ENCODE peak calls at places on chromosomes 7 and 10, in five cellular contexts. Z is IMR-90, D is H9, W is trophoblast cell, O is neuronal stem cell. F is an unnamed sample.

GRCh38 chr7:10662491-10662890 is 311.2 kb upstream of the PHF14 start:
- DNase-seq in Z (no peak), O (no peak), W (no peak), D (no peak), F (no peak)

GRCh38 chr10:95414844-95415545 is 124.2 kb upstream of the PDLIM1 start:
- DNase-seq in W (no peak), Z (no peak), O (no peak), D (no peak), F (no peak)

GRCh38 chr10:120854388-120854787 is 3.2 kb downstream of the WDR11 start:
- DNase-seq in Z (no peak), O (no peak), W (no peak), D (no peak), F (no peak)

GRCh38 chr7:91940171-91940570 is 491 bp upstream of the AKAP9 start:
- DNase-seq in W (peak; percentile 36), D (peak; percentile 41), Z (no peak), O (peak; percentile 18), F (peak; percentile 72)

GRCh38 chr7:92904292-92905131 is 68.1 kb upstream of the CDK6 start:
- DNase-seq in O (no peak), W (peak; percentile 62), Z (peak; percentile 97), D (no peak), F (peak; percentile 97)

GRCh38 chr10:118722694-118723093 is 32.1 kb downstream of the CACUL1 start:
- DNase-seq in W (no peak), Z (no peak), D (no peak), O (no peak), F (peak; percentile 81)

GRCh38 chr10:104345512-104345911 is 7.2 kb upstream of the ITPRIP start:
- DNase-seq in O (no peak), W (no peak), Z (no peak), D (no peak), F (no peak)

GRCh38 chr10:36344240-36344639 is 702.1 kb upstream of the FZD8 start:
- DNase-seq in Z (peak; percentile 55), O (no peak), W (no peak), D (no peak), F (no peak)

GRCh38 chr10:93993782-93994668 is at the start of gene PLCE1:
- DNase-seq in W (peak; percentile 68), O (peak; percentile 47), Z (peak; percentile 19), D (peak; percentile 62), F (peak; percentile 58)

GRCh38 chr7:111990597-111990996 is 215.6 kb downstream of the DOCK4 start:
- DNase-seq in W (no peak), O (no peak), Z (no peak), D (no peak), F (no peak)

GRCh38 chr7:24827589-24827988 is 70.3 kb upstream of the GSDME start:
- DNase-seq in O (no peak), D (no peak), W (peak; percentile 59), Z (peak; percentile 87), F (no peak)

GRCh38 chr7:73338321-73338720 is 10.4 kb downstream of the FKBP6 start:
- DNase-seq in W (no peak), Z (peak; percentile 74), O (no peak), D (no peak), F (no peak)

GRCh38 chr7:105677803-105678583 is 96.7 kb upstream of the EFCAB10 start:
- DNase-seq in D (no peak), O (no peak), W (no peak), Z (no peak), F (no peak)

DNA sequence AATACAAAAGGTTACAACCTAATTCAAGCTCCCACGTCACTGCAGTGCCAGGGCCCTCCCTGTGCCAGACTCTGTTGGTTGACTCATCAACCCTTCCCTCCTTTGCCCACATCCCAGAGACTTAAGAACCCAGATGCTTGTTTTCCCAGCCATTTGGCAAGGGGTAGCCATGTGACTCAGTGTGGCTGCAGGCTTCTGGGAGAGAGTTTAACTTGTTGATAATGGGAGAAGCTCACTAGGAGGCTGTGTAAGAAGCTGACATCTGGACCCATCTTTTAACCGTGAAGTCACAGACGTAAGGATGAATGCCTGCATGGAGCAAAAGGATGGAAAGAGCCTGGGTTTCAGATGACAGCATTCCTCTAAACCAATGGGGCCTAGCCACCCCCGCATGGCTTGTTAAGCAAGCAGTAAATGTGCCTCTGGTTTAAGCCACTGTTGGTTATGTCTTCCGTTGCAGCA is 57.7 kb upstream of the CREB5 start:
- DNase-seq in W (no peak), Z (peak; percentile 99), D (no peak), O (no peak), F (no peak)
- H2BK5ac ChIP-seq in W (no peak overlapping the region), Z (no peak overlapping the region), D (no peak overlapping the region), O (no peak overlapping the region), F (no peak overlapping the region)

DNA sequence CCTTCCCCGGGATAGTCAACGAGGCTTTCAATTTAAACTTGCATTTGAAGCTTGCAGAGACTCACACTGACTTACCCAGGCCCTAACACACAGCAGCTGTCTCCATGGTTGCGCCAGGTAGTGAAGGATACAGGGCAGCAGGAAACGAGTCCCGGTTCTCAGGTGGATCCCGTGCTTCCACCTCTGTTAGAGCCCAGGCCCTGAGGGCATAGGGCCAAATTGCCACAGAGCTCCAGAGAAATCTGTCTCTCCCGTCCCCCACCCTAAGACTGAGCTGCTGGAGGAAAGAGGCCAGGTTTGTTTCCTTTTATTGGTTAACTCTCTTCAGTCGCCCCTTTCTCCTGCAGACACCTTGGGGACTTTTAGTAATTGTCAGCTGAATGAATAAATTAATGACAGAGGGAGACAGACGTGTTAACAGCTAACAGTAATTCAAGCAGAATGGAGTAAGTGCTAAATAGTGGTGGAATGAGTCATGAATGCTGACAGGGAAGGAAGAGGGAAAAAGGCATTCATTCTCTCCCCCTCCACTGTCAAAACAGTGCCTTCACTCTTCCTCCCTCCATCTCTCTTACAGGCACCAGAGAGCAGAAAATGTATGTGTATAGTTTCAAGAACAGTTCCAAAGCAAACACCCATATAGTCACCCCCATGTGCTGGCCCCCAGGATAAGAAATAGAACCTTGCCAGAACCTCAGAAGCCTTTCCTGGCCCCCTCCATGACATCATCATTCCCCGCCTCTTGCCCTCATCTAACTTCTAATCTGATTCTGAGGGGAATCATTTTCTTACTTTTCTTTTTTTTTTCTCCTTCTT is 16.7 kb upstream of the DLG5 start:
- DNase-seq in O (peak; percentile 6), D (peak; percentile 84), Z (peak; percentile 73), W (peak; percentile 97), F (peak; percentile 98)
- H2AK5ac ChIP-seq in O (no peak overlapping the region), D (no peak overlapping the region), Z (peak overlapping the region; percentile 83), W (no peak overlapping the region), F (no peak overlapping the region)

DNA sequence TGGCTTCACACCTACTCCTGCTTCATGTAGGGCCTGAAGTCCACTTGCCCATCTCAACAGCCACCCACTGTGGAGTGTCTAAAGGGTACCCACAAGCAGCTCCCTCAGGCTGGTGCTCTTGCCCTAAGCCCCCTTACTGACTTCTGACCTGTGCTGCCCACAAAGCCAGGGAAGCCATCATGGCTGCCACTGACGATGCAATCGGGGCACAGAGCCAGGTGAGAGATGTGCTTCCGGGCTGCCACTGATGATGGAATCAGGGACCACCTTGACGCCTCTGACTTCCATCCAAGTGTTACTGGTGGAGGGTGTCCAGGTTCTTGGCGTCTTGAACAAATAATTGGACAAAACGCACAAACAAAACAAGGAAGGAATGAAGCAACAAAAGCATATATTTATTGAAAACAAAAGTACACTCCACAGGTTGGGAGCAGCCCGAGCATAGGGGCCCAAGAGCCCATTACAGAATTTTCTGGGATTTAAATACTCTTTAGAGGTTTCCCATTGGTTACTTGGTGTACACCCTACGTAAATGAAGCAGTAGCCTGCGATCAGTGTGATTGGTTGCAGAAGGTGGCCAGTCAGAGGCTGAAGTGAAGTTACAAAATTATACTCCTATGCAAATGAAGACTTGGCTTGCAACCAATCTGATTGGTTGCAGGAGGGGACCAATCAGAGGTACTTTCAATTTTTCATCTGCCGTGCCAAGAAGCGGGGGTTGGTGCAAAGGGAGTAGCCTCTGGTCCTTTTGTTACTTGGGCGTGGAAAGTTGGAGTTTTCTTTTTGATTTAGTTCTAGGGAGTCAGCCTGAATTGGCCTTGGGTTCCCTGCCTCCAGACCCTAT is 4.5 kb downstream of the CPA2 start:
- DNase-seq in Z (no peak), D (no peak), W (no peak), O (no peak), F (no peak)
- H2BK5ac ChIP-seq in Z (no peak overlapping the region), D (no peak overlapping the region), W (peak overlapping the region; percentile 68), O (peak overlapping the region; percentile 82), F (no peak overlapping the region)

GRCh38 chr7:55550838-55551537 is 21.3 kb downstream of the VOPP1 start:
- DNase-seq in D (no peak), W (no peak), O (no peak), Z (no peak), F (no peak)

GRCh38 chr7:55554055-55554454 is 18.2 kb downstream of the VOPP1 start:
- DNase-seq in W (no peak), Z (no peak), O (no peak), D (no peak), F (no peak)

GRCh38 chr7:55552320-55553086 is 19.8 kb downstream of the VOPP1 start:
- DNase-seq in D (no peak), Z (peak; percentile 90), O (no peak), W (peak; percentile 56), F (peak; percentile 64)

GRCh38 chr7:55555160-55555559 is 17.1 kb downstream of the VOPP1 start:
- DNase-seq in Z (no peak), O (no peak), D (peak; percentile 59), W (no peak), F (no peak)

DNA sequence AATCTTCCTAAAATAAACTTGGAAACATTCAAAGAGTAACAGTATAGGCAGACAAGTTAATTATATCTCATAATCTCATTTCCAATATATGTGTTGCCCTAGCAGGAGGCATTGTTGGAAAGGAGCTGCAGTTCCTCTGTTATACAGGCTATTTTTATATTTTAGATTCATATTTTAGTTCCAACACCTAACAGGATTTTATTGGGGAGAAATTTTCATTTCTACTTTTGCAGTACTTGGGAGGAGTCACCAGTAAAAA is 19.3 kb downstream of the VOPP1 start:
- DNase-seq in W (no peak), O (no peak), Z (no peak), D (no peak), F (no peak)
- H2AK5ac ChIP-seq in W (no peak overlapping the region), O (no peak overlapping the region), Z (no peak overlapping the region), D (no peak overlapping the region), F (no peak overlapping the region)

DNA sequence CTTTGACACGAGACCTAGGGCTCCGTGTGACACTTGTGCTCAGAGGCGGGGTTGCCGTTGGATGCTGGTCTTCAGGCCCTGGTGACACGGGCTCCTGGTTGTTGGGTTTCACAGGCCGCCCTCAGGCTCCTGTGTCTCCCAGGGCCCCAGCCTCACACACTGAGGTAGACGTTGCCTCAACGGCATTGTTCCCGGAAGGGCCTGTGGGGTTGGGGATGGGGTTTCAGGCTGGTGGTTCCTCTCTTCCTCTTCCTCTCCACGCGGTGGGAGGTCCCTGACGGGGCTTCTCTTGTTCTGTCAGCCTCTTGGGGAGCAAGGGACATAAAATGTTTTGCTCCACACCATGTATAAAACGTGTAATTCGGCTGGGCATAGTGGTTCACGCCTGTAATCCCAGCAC is 125.1 kb downstream of the TRRAP start:
- DNase-seq in W (no peak), O (no peak), D (no peak), Z (no peak), F (no peak)
- H2BK5ac ChIP-seq in W (no peak overlapping the region), O (no peak overlapping the region), D (no peak overlapping the region), Z (no peak overlapping the region), F (no peak overlapping the region)

DNA sequence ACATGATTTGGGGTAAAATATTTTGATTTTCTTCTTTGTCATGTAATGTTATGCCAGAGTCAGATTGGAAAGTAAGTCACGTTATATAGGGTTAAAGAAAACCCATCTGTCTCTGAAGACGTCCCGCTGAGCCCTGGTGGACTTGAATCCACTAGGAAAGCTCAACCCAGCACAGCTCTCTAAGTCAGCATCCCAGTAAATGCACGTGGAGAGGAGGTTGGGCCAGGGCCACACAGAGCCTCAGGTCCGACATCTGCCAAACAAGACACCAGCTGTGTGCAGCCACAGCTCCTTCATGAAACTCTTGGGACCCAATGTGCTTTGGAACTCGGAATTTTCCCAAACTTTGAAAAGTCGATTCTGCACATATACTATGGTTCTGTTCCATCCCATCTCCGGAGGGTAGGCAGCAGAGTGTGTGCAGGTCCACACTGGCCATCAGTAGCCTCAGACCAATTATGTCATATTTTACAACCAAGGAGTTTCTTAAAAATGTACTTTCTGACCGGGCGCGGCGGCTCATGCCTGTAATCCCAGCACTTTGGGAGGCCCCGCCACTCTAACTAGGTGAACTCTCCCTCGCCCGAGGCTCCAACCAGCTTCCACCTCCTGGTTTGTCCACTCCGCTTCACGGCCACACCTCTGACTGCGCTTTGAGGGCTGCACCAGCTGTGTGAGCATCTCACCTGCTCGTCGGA is 29.8 kb upstream of the DNAJB6 start:
- DNase-seq in Z (no peak), W (peak; percentile 92), O (no peak), D (no peak), F (peak; percentile 68)
- H2AK5ac ChIP-seq in Z (peak overlapping the region; percentile 74), W (no peak overlapping the region), O (no peak overlapping the region), D (peak overlapping the region; percentile 25), F (no peak overlapping the region)